ENCODE peak calls at places on chromosomes 1 and 21, in nine cellular contexts. One of them, this sample, is unnamed. For H3K9me3, the result is how much of the 10 kb centered on the place peaks cover.

GRCh38 chr1:226402615-226403521 is 5.0 kb downstream of the PARP1 start:
- DNase-seq in K562: no peak
- DNase-seq in mammary epithelial cell: no peak
- DNase-seq in GM23248: no peak
- DNase-seq in HCT116: no peak
- DNase-seq in fibroblast of lung: no peak
- DNase-seq in endothelial cell of umbilical vein: no peak
- DNase-seq in GM12878: no peak
- DNase-seq in PC-9: no peak
- DNase-seq in this sample: no peak

GRCh38 chr1:62070384-62071011 is 124.2 kb upstream of the L1TD1 start:
- DNase-seq in K562: peak
- DNase-seq in mammary epithelial cell: no peak
- DNase-seq in GM23248: peak
- DNase-seq in HCT116: no peak
- DNase-seq in fibroblast of lung: peak
- DNase-seq in endothelial cell of umbilical vein: peak
- DNase-seq in GM12878: no peak
- DNase-seq in PC-9: no peak
- DNase-seq in this sample: no peak

GRCh38 chr1:241531195-241532172 is 694 bp upstream of the KMO start:
- DNase-seq in K562: peak
- DNase-seq in mammary epithelial cell: peak
- DNase-seq in GM23248: peak
- DNase-seq in HCT116: peak
- DNase-seq in fibroblast of lung: peak
- DNase-seq in endothelial cell of umbilical vein: peak
- DNase-seq in GM12878: peak
- DNase-seq in PC-9: peak
- DNase-seq in this sample: peak

GRCh38 chr1:230982698-230983097 is 3.8 kb downstream of the ARV1 start:
- DNase-seq in K562: no peak
- DNase-seq in mammary epithelial cell: no peak
- DNase-seq in GM23248: peak
- DNase-seq in HCT116: no peak
- DNase-seq in fibroblast of lung: peak
- DNase-seq in endothelial cell of umbilical vein: no peak
- DNase-seq in GM12878: no peak
- DNase-seq in PC-9: no peak
- DNase-seq in this sample: no peak

GRCh38 chr1:15966081-15966955 is 9.6 kb downstream of the ZBTB17 start:
- DNase-seq in K562: no peak
- DNase-seq in mammary epithelial cell: no peak
- DNase-seq in GM23248: peak
- DNase-seq in HCT116: no peak
- DNase-seq in fibroblast of lung: no peak
- DNase-seq in endothelial cell of umbilical vein: peak
- DNase-seq in GM12878: peak
- DNase-seq in PC-9: no peak
- DNase-seq in this sample: no peak

GRCh38 chr1:230189276-230190183 is 122.5 kb downstream of the GALNT2 start:
- DNase-seq in K562: no peak
- DNase-seq in mammary epithelial cell: no peak
- DNase-seq in GM23248: no peak
- DNase-seq in HCT116: no peak
- DNase-seq in fibroblast of lung: no peak
- DNase-seq in endothelial cell of umbilical vein: no peak
- DNase-seq in GM12878: no peak
- DNase-seq in PC-9: no peak
- DNase-seq in this sample: no peak

GRCh38 chr1:236759252-236759859 is 35.7 kb upstream of the MTR start:
- DNase-seq in K562: peak
- DNase-seq in mammary epithelial cell: peak
- DNase-seq in GM23248: peak
- DNase-seq in HCT116: peak
- DNase-seq in fibroblast of lung: peak
- DNase-seq in endothelial cell of umbilical vein: peak
- DNase-seq in GM12878: peak
- DNase-seq in PC-9: no peak
- DNase-seq in this sample: peak

GRCh38 chr1:230145953-230146476 is 79.0 kb downstream of the GALNT2 start:
- DNase-seq in K562: peak
- DNase-seq in mammary epithelial cell: no peak
- DNase-seq in GM23248: no peak
- DNase-seq in HCT116: no peak
- DNase-seq in fibroblast of lung: no peak
- DNase-seq in endothelial cell of umbilical vein: no peak
- DNase-seq in GM12878: no peak
- DNase-seq in PC-9: no peak
- DNase-seq in this sample: no peak

GRCh38 chr1:1543706-1544099 is 3.3 kb upstream of the TMEM240 start:
- DNase-seq in K562: no peak
- DNase-seq in mammary epithelial cell: no peak
- DNase-seq in GM23248: peak
- DNase-seq in HCT116: no peak
- DNase-seq in fibroblast of lung: no peak
- DNase-seq in endothelial cell of umbilical vein: no peak
- DNase-seq in GM12878: no peak
- DNase-seq in PC-9: no peak
- DNase-seq in this sample: peak

GRCh38 chr1:21933397-21934248 is 3.5 kb downstream of the HSPG2 start:
- DNase-seq in K562: no peak
- DNase-seq in mammary epithelial cell: peak
- DNase-seq in GM23248: peak
- DNase-seq in HCT116: no peak
- DNase-seq in fibroblast of lung: no peak
- DNase-seq in endothelial cell of umbilical vein: peak
- DNase-seq in GM12878: no peak
- DNase-seq in PC-9: no peak
- DNase-seq in this sample: peak

GRCh38 chr1:169094897-169095569 is 11.5 kb upstream of the ATP1B1 start:
- DNase-seq in K562: no peak
- DNase-seq in mammary epithelial cell: no peak
- DNase-seq in GM23248: no peak
- DNase-seq in HCT116: no peak
- DNase-seq in fibroblast of lung: no peak
- DNase-seq in endothelial cell of umbilical vein: no peak
- DNase-seq in GM12878: no peak
- DNase-seq in PC-9: no peak
- DNase-seq in this sample: no peak

DNA sequence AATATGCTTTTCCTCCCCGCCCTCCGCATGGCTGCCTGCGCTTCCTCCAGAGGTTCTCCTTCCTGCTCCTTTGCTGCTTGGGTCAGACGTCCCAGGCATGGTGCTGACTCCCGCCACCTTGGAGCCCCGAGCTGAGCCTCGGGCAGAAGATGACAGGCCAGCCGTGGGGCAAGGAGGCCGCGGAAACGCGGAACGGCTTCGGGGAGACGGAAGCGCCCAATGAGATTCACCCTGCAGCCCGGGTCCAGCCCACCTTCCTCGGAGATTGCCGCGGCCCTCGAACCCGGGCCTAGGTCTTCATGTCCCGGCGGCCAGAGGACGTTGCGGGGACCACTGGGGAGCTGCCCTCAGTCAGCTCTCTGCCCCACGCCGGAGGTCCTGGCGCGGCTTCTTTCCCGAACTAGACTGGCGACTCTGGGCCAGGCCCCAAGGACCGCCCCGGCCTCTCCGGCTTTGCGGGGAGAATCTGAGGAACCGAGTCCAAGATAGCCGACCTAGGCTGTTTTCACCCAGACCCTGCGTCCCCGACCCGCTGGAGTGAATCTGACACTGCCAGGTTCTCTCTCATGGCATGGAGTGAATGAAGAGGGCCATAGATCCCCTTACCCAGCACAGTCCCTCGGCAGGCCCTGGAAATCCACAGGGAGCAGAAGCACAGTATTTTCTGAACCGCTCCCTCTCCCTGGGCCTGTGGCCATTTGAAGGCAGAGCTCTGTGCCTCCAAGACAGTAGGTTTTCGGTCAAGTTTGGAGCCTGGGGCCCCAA is 9.8 kb upstream of the BARHL2 start:
- DNase-seq in K562: no peak
- DNase-seq in mammary epithelial cell: no peak
- DNase-seq in GM23248: no peak
- DNase-seq in HCT116: no peak
- DNase-seq in fibroblast of lung: no peak
- DNase-seq in endothelial cell of umbilical vein: no peak
- DNase-seq in GM12878: no peak
- DNase-seq in PC-9: no peak
- DNase-seq in this sample: no peak
- TF ChIP-seq EZH2 in K562: no peak
- TF ChIP-seq EZH2 in mammary epithelial cell: no peak
- TF ChIP-seq EZH2 in GM23248: no peak
- TF ChIP-seq EZH2 in HCT116: no peak
- TF ChIP-seq EZH2 in fibroblast of lung: no peak
- TF ChIP-seq EZH2 in endothelial cell of umbilical vein: peak
- TF ChIP-seq EZH2 in GM12878: no peak
- TF ChIP-seq EZH2 in PC-9: no peak
- TF ChIP-seq EZH2 in this sample: peak

DNA sequence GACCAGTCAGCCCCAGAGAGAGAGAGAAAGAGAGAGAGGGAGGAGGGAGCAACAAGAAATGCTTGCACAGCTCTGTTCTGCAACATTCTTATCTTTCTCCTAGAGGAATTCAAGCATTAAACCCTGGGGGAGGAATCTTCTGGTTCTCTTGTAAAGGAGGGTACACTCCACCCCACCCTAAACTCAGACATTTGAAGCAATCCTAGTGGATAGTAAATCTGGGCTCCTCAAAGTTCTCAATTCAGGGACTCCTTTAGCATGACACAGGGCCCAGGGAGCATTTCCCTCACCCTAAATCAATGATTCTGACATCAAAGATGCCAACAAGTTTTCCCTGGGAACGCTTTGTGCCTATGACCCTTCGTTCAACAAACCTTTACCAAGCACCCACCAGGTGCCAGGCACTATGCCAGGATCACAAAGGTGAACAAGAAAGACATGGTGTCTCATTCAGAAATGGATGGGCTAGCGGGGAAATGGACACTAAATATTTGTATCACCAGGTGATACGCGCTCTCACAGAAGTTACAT is 11.9 kb upstream of the CAPN2 start:
- DNase-seq in K562: no peak
- DNase-seq in mammary epithelial cell: no peak
- DNase-seq in GM23248: peak
- DNase-seq in HCT116: peak
- DNase-seq in fibroblast of lung: peak
- DNase-seq in endothelial cell of umbilical vein: no peak
- DNase-seq in GM12878: no peak
- DNase-seq in PC-9: peak
- DNase-seq in this sample: no peak
- H3K27ac ChIP-seq in K562: peak
- H3K27ac ChIP-seq in mammary epithelial cell: peak
- H3K27ac ChIP-seq in GM23248: peak
- H3K27ac ChIP-seq in HCT116: peak
- H3K27ac ChIP-seq in fibroblast of lung: peak
- H3K27ac ChIP-seq in endothelial cell of umbilical vein: peak
- H3K27ac ChIP-seq in GM12878: no peak
- H3K27ac ChIP-seq in PC-9: peak
- H3K27ac ChIP-seq in this sample: peak

GRCh38 chr21:23541571-23541970 is 2065.7 kb downstream of the MRPL39 start:
- DNase-seq in K562: no peak
- DNase-seq in mammary epithelial cell: no peak
- DNase-seq in GM23248: no peak
- DNase-seq in HCT116: no peak
- DNase-seq in fibroblast of lung: no peak
- DNase-seq in endothelial cell of umbilical vein: no peak
- DNase-seq in GM12878: no peak
- DNase-seq in PC-9: no peak
- DNase-seq in this sample: no peak
- H3K9me3 ChIP-seq in K562: under half
- H3K9me3 ChIP-seq in mammary epithelial cell: under half
- H3K9me3 ChIP-seq in GM23248: under half
- H3K9me3 ChIP-seq in HCT116: under half
- H3K9me3 ChIP-seq in fibroblast of lung: under half
- H3K9me3 ChIP-seq in endothelial cell of umbilical vein: under half
- H3K9me3 ChIP-seq in GM12878: under half
- H3K9me3 ChIP-seq in PC-9: under half
- H3K9me3 ChIP-seq in this sample: under half

GRCh38 chr1:65147424-65148177 is 402 bp upstream of the AK4 start:
- DNase-seq in K562: peak
- DNase-seq in mammary epithelial cell: peak
- DNase-seq in GM23248: peak
- DNase-seq in HCT116: no peak
- DNase-seq in fibroblast of lung: no peak
- DNase-seq in endothelial cell of umbilical vein: peak
- DNase-seq in GM12878: no peak
- DNase-seq in PC-9: peak
- DNase-seq in this sample: peak
- TF ChIP-seq EZH2 in K562: no peak
- TF ChIP-seq EZH2 in mammary epithelial cell: no peak
- TF ChIP-seq EZH2 in GM23248: no peak
- TF ChIP-seq EZH2 in HCT116: no peak
- TF ChIP-seq EZH2 in fibroblast of lung: no peak
- TF ChIP-seq EZH2 in endothelial cell of umbilical vein: no peak
- TF ChIP-seq EZH2 in GM12878: no peak
- TF ChIP-seq EZH2 in PC-9: no peak
- TF ChIP-seq EZH2 in this sample: peak

DNA sequence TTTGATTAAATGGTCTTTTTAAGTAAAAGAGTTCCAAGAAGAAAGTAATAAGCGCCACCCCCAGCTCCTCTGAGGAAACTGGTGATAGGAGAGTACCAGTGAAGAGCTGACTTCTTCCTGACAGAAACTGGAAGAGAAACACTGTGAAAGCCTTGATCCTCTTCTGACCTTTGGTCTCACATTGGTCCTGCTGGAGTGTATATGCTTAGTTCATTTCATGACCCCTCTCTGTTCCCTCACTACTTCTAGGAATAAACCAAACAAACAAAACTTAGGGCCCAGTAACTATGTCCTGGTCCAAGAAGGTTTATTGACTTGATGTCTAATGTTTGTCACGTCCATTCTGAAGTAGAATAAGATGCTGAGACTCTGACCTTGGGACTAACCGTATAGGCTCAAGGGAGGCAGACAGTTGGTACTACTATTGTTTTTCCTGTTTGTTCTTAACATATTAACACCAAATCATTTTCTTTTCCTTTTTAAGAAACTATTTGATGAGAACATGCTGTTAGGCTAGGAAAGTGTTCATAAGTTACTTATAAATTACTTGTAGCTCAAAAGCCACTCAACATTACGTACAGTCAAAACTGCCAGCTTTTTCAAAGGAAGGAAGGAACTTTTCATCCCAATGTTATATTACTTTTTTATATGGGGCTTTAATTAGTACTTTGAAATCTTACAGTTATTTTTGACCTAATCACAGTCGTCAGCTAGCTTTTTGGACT is 57.9 kb downstream of the MIER1 start:
- DNase-seq in K562: no peak
- DNase-seq in mammary epithelial cell: no peak
- DNase-seq in GM23248: no peak
- DNase-seq in HCT116: no peak
- DNase-seq in fibroblast of lung: no peak
- DNase-seq in endothelial cell of umbilical vein: no peak
- DNase-seq in GM12878: no peak
- DNase-seq in PC-9: no peak
- DNase-seq in this sample: no peak
- H3K27ac ChIP-seq in K562: no peak
- H3K27ac ChIP-seq in mammary epithelial cell: no peak
- H3K27ac ChIP-seq in GM23248: no peak
- H3K27ac ChIP-seq in HCT116: no peak
- H3K27ac ChIP-seq in fibroblast of lung: no peak
- H3K27ac ChIP-seq in endothelial cell of umbilical vein: no peak
- H3K27ac ChIP-seq in GM12878: no peak
- H3K27ac ChIP-seq in PC-9: no peak
- H3K27ac ChIP-seq in this sample: no peak

This sample was measured in hepatocyte.